ENCODE peak calls at places on chromosomes 12 and 14, in ten cellular contexts. N is G401; S is endodermal cell; W is CD8-positive, alpha-beta T cell; R is A172; L is CD4-positive, CD25-positive, alpha-beta regulatory T cell; Y is left lung; M is T-helper 9 cell; E is dorsolateral prefrontal cortex; V is SHP77. F is an unnamed sample.

GRCh38 chr12:123444396-123445026 is 8.0 kb upstream of the RILPL2 start:
- DNase-seq in W (no peak), N (no peak), M (no peak), L (no peak), S (no peak), R (no peak), E (no peak), Y (no peak), V (no peak), F (no peak)

GRCh38 chr12:27777141-27777540 is 2.9 kb upstream of the KLHL42 start:
- DNase-seq in E (no peak), M (no peak), Y (no peak), W (no peak), L (no peak), R (no peak), V (no peak), S (no peak), N (no peak), F (no peak)

GRCh38 chr12:85310456-85311076 is 30.5 kb downstream of the ALX1 start:
- DNase-seq in S (no peak), M (no peak), R (no peak), E (no peak), V (no peak), N (no peak), Y (no peak), L (no peak), W (no peak), F (no peak)

GRCh38 chr14:53338192-53338591 is 185.1 kb upstream of the DDHD1 start:
- DNase-seq in E (no peak), M (no peak), L (no peak), W (no peak), N (no peak), R (peak; percentile 47), Y (no peak), V (no peak), S (no peak), F (no peak)

GRCh38 chr12:108306014-108306501 is 33.1 kb downstream of the CMKLR1 start:
- DNase-seq in R (peak; percentile 42), Y (no peak), L (no peak), N (no peak), S (no peak), E (no peak), M (no peak), W (no peak), V (no peak), F (no peak)

GRCh38 chr14:49766839-49767238 is 1.1 kb upstream of the KLHDC2 start:
- DNase-seq in W (no peak), R (no peak), S (peak; percentile 58), Y (no peak), L (no peak), E (no peak), M (no peak), V (no peak), N (no peak), F (no peak)

GRCh38 chr12:53930591-53931255 is 7.9 kb upstream of the HOXC13 start:
- DNase-seq in V (no peak), W (no peak), M (no peak), E (no peak), N (no peak), Y (no peak), R (no peak), S (peak; percentile 62), L (no peak), F (no peak)

GRCh38 chr14:36518586-36519430 is 1.2 kb downstream of the NKX2-1 start:
- DNase-seq in R (no peak), W (no peak), N (no peak), M (no peak), Y (no peak), S (peak; percentile 76), V (peak; percentile 25), L (no peak), E (no peak), F (no peak)

GRCh38 chr14:92981726-92982125 is 58.8 kb downstream of the CHGA start:
- DNase-seq in V (no peak), S (no peak), L (no peak), N (no peak), W (no peak), Y (no peak), E (peak; percentile 16), R (no peak), M (no peak), F (no peak)

GRCh38 chr14:21063479-21063878 is 5.9 kb downstream of the RNASE8 start:
- DNase-seq in N (no peak), R (peak; percentile 72), E (no peak), Y (no peak), L (no peak), V (no peak), W (no peak), S (no peak), M (no peak), F (no peak)

GRCh38 chr12:131810672-131811071 is 17.5 kb upstream of the MMP17 start:
- DNase-seq in M (no peak), L (no peak), W (no peak), R (no peak), E (no peak), Y (no peak), S (no peak), V (no peak), N (no peak), F (no peak)

GRCh38 chr14:100406505-100407131 is 83.5 kb downstream of the SLC25A47 start:
- DNase-seq in S (no peak), V (peak; percentile 44), M (no peak), N (no peak), R (peak; percentile 73), L (peak; percentile 86), Y (no peak), E (no peak), W (peak; percentile 42), F (no peak)

GRCh38 chr14:105500726-105501101 is 9.7 kb downstream of the TEDC1 start:
- DNase-seq in V (no peak), W (no peak), E (no peak), R (no peak), L (no peak), N (no peak), Y (no peak), S (no peak), M (no peak), F (no peak)

GRCh38 chr12:71397433-71397954 is 42.1 kb upstream of the LGR5 start:
- DNase-seq in R (peak; percentile 70), L (no peak), V (no peak), Y (no peak), M (no peak), E (no peak), S (no peak), W (no peak), N (no peak), F (no peak)

GRCh38 chr14:103232831-103233319 is 101.2 kb upstream of the EIF5 start:
- DNase-seq in M (no peak), N (no peak), S (no peak), V (no peak), E (no peak), Y (no peak), W (no peak), R (no peak), L (no peak), F (no peak)

GRCh38 chr12:54227376-54227775 is 38.6 kb upstream of the SMUG1 start:
- DNase-seq in S (no peak), R (peak; percentile 18), V (no peak), N (no peak), W (no peak), M (no peak), E (no peak), L (no peak), Y (no peak), F (no peak)

GRCh38 chr12:5884846-5885245 is 60.2 kb downstream of the ANO2 start:
- DNase-seq in Y (no peak), W (no peak), N (no peak), S (no peak), E (no peak), R (no peak), L (no peak), M (no peak), V (no peak), F (no peak)

GRCh38 chr14:35355981-35356839 is 48.3 kb downstream of the NFKBIA start:
- DNase-seq in R (peak; percentile 57), S (peak; percentile 84), M (no peak), Y (no peak), E (no peak), W (no peak), N (no peak), V (no peak), L (peak; percentile 44), F (no peak)

GRCh38 chr14:28542040-28542439 is 224.5 kb upstream of the FOXG1 start:
- DNase-seq in L (no peak), V (no peak), Y (no peak), R (no peak), N (no peak), W (no peak), S (no peak), E (no peak), M (no peak), F (no peak)

GRCh38 chr14:99522934-99523660 is 41.9 kb downstream of the CCNK start:
- DNase-seq in M (no peak), V (no peak), W (no peak), E (no peak), S (peak; percentile 88), N (no peak), L (no peak), Y (no peak), R (peak; percentile 51), F (no peak)

GRCh38 chr14:50941151-50941550 is 3.1 kb downstream of the PYGL start:
- DNase-seq in N (no peak), E (no peak), W (no peak), V (no peak), S (no peak), R (no peak), Y (no peak), M (no peak), L (no peak), F (no peak)

GRCh38 chr12:30719060-30719459 is 23.4 kb upstream of the IPO8 start:
- DNase-seq in L (no peak), W (no peak), M (no peak), N (no peak), V (no peak), R (peak; percentile 71), Y (no peak), E (no peak), S (no peak), F (no peak)

GRCh38 chr14:103686831-103687485 is 28.3 kb downstream of the XRCC3 start:
- DNase-seq in W (no peak), N (no peak), R (no peak), Y (no peak), L (no peak), E (no peak), S (no peak), V (no peak), M (no peak), F (no peak)

GRCh38 chr12:111715242-111715641 is 29.4 kb downstream of the ACAD10 start:
- DNase-seq in M (no peak), W (no peak), R (no peak), N (no peak), V (peak; percentile 7), L (no peak), E (no peak), Y (no peak), S (no peak), F (no peak)

GRCh38 chr12:76637807-76638206 is 78.2 kb upstream of the OSBPL8 start:
- DNase-seq in W (no peak), V (no peak), N (no peak), E (no peak), L (no peak), Y (no peak), R (peak; percentile 15), M (no peak), S (no peak), F (no peak)

GRCh38 chr12:67788118-67788517 is 139.6 kb downstream of the DYRK2 start:
- DNase-seq in E (no peak), N (no peak), R (no peak), W (no peak), S (no peak), M (no peak), L (no peak), Y (no peak), V (no peak), F (no peak)

GRCh38 chr14:100391182-100391581 is 68.0 kb downstream of the SLC25A47 start:
- DNase-seq in W (no peak), R (no peak), Y (no peak), N (no peak), M (no peak), V (no peak), E (no peak), L (no peak), S (no peak), F (no peak)

GRCh38 chr14:24255438-24255837 is 7.5 kb downstream of the TGM1 start:
- DNase-seq in E (no peak), V (no peak), L (no peak), M (no peak), S (no peak), N (no peak), R (no peak), Y (no peak), W (no peak), F (no peak)

F was measured in caudate nucleus.